ENCODE peak calls at places on chromosome 16, in seven cellular contexts. One of them, this sample, is unnamed.

GRCh38 chr16:73033271-73033998 is 14.5 kb downstream of the ZFHX3 start:
- DNase-seq in neural progenitor cell: peak
- DNase-seq in GM12892: no peak
- DNase-seq in nephron progenitor cell: peak
- DNase-seq in stimulated activated CD4-positive, alpha-beta T cell treated with anti-CD3 and anti-CD28 coated beads, Interleukin-1b, Interleukin-23, amount 100 ng/mL, for 24 hours: no peak
- DNase-seq in left colon: no peak
- DNase-seq in T-helper 1 cell: no peak
- DNase-seq in this sample: no peak

GRCh38 chr16:23650674-23651073 is 9.4 kb downstream of the DCTN5 start:
- DNase-seq in neural progenitor cell: peak
- DNase-seq in GM12892: no peak
- DNase-seq in nephron progenitor cell: no peak
- DNase-seq in stimulated activated CD4-positive, alpha-beta T cell treated with anti-CD3 and anti-CD28 coated beads, Interleukin-1b, Interleukin-23, amount 100 ng/mL, for 24 hours: no peak
- DNase-seq in left colon: no peak
- DNase-seq in T-helper 1 cell: no peak
- DNase-seq in this sample: no peak

GRCh38 chr16:85173981-85174751 is 61.9 kb upstream of the CIBAR2 start:
- DNase-seq in neural progenitor cell: peak
- DNase-seq in GM12892: no peak
- DNase-seq in nephron progenitor cell: peak
- DNase-seq in stimulated activated CD4-positive, alpha-beta T cell treated with anti-CD3 and anti-CD28 coated beads, Interleukin-1b, Interleukin-23, amount 100 ng/mL, for 24 hours: no peak
- DNase-seq in left colon: peak
- DNase-seq in T-helper 1 cell: no peak
- DNase-seq in this sample: no peak

GRCh38 chr16:88118376-88118775 is 167.1 kb downstream of the BANP start:
- DNase-seq in neural progenitor cell: peak
- DNase-seq in GM12892: no peak
- DNase-seq in nephron progenitor cell: no peak
- DNase-seq in stimulated activated CD4-positive, alpha-beta T cell treated with anti-CD3 and anti-CD28 coated beads, Interleukin-1b, Interleukin-23, amount 100 ng/mL, for 24 hours: no peak
- DNase-seq in left colon: no peak
- DNase-seq in T-helper 1 cell: no peak
- DNase-seq in this sample: no peak

GRCh38 chr16:9135797-9136196 is 44.4 kb downstream of the HAPSTR1 start:
- DNase-seq in neural progenitor cell: no peak
- DNase-seq in GM12892: no peak
- DNase-seq in nephron progenitor cell: no peak
- DNase-seq in stimulated activated CD4-positive, alpha-beta T cell treated with anti-CD3 and anti-CD28 coated beads, Interleukin-1b, Interleukin-23, amount 100 ng/mL, for 24 hours: no peak
- DNase-seq in left colon: no peak
- DNase-seq in T-helper 1 cell: no peak
- DNase-seq in this sample: no peak

GRCh38 chr16:1674751-1675664 is 3.1 kb upstream of the JPT2 start:
- DNase-seq in neural progenitor cell: no peak
- DNase-seq in GM12892: no peak
- DNase-seq in nephron progenitor cell: no peak
- DNase-seq in stimulated activated CD4-positive, alpha-beta T cell treated with anti-CD3 and anti-CD28 coated beads, Interleukin-1b, Interleukin-23, amount 100 ng/mL, for 24 hours: no peak
- DNase-seq in left colon: no peak
- DNase-seq in T-helper 1 cell: no peak
- DNase-seq in this sample: no peak

GRCh38 chr16:48447940-48448536 is 62.8 kb upstream of the SIAH1 start:
- DNase-seq in neural progenitor cell: no peak
- DNase-seq in GM12892: no peak
- DNase-seq in nephron progenitor cell: no peak
- DNase-seq in stimulated activated CD4-positive, alpha-beta T cell treated with anti-CD3 and anti-CD28 coated beads, Interleukin-1b, Interleukin-23, amount 100 ng/mL, for 24 hours: no peak
- DNase-seq in left colon: no peak
- DNase-seq in T-helper 1 cell: no peak
- DNase-seq in this sample: no peak

GRCh38 chr16:17776465-17776864 is 305.7 kb upstream of the XYLT1 start:
- DNase-seq in neural progenitor cell: no peak
- DNase-seq in GM12892: no peak
- DNase-seq in nephron progenitor cell: no peak
- DNase-seq in stimulated activated CD4-positive, alpha-beta T cell treated with anti-CD3 and anti-CD28 coated beads, Interleukin-1b, Interleukin-23, amount 100 ng/mL, for 24 hours: no peak
- DNase-seq in left colon: no peak
- DNase-seq in T-helper 1 cell: no peak
- DNase-seq in this sample: no peak

This sample was measured in cerebellar nuclear complex.